ENCODE peak calls at places on chromosomes 16 and 17, in ten cellular contexts. O is lung, K is HFFc6, V is OCI-LY7, I is A172, Y is coronary artery, G is foreskin fibroblast, U is NCI-H1105 treated with DMSO at 0.1 percent for 48 hours, W is epithelial cell of esophagus, E is NCI-H1092. Q is an unnamed sample.
A peak's percentile ranks its signal among the peaks of the same experiment; 100 is the strongest.

GRCh38 chr16:25126820-25127232 is 15.3 kb downstream of the LCMT1 start:
- DNase-seq in V (peak; percentile 35), Y (no peak), G (peak; percentile 85), U (no peak), W (peak; percentile 95), E (no peak), K (peak; percentile 86), I (peak; percentile 90), O (peak; percentile 68), Q (no peak)

GRCh38 chr17:2081564-2081963 is 26.7 kb downstream of the HIC1 start:
- DNase-seq in I (peak; percentile 71), U (no peak), O (no peak), Y (no peak), W (peak; percentile 83), K (peak; percentile 71), E (no peak), V (no peak), G (peak; percentile 66), Q (no peak)

GRCh38 chr17:82157046-82158035 is 55.3 kb downstream of the CCDC57 start:
- DNase-seq in E (no peak), W (no peak), K (no peak), O (no peak), G (no peak), V (no peak), Y (no peak), U (no peak), I (no peak), Q (no peak)

GRCh38 chr16:508884-509736 is 18.4 kb upstream of the CAPN15 start:
- DNase-seq in E (no peak), G (peak; percentile 39), W (no peak), I (no peak), K (no peak), V (no peak), U (no peak), Y (no peak), O (no peak), Q (peak; percentile 55)

GRCh38 chr17:66165537-66166123 is 26.3 kb downstream of the CEP112 start:
- DNase-seq in O (no peak), W (peak; percentile 62), K (peak; percentile 66), V (peak; percentile 59), Y (no peak), I (peak; percentile 61), E (peak; percentile 33), U (peak; percentile 55), G (peak; percentile 78), Q (peak; percentile 14)

GRCh38 chr16:17229131-17229530 is 241.6 kb downstream of the XYLT1 start:
- DNase-seq in U (no peak), V (no peak), W (no peak), E (no peak), K (no peak), Y (no peak), I (no peak), G (no peak), O (no peak), Q (no peak)

GRCh38 chr16:6861136-6861535 is 471.5 kb upstream of the RBFOX1 start:
- DNase-seq in K (no peak), V (no peak), W (no peak), E (no peak), G (no peak), I (no peak), O (no peak), Y (no peak), U (no peak), Q (no peak)

GRCh38 chr16:18059089-18059488 is 277.4 kb downstream of the NPIPA8 start:
- DNase-seq in V (no peak), Y (no peak), I (no peak), K (no peak), E (no peak), G (no peak), O (no peak), U (no peak), W (no peak), Q (no peak)

GRCh38 chr17:14604920-14605599 is 304.2 kb downstream of the HS3ST3B1 start:
- DNase-seq in I (no peak), O (peak; percentile 30), E (no peak), K (no peak), Y (no peak), U (no peak), G (no peak), W (no peak), V (peak; percentile 59), Q (peak; percentile 38)

GRCh38 chr17:38747385-38748328 is 479 bp downstream of the PCGF2 start:
- DNase-seq in W (no peak), V (peak; percentile 70), E (no peak), I (no peak), U (no peak), K (no peak), G (peak; percentile 50), O (no peak), Y (no peak), Q (no peak)

GRCh38 chr16:11755022-11755760 is 12.5 kb upstream of the TXNDC11 start:
- DNase-seq in V (no peak), E (no peak), Y (no peak), K (no peak), I (peak; percentile 11), O (no peak), U (no peak), G (no peak), W (no peak), Q (no peak)

GRCh38 chr16:15613676-15614075 is 29.3 kb downstream of the MARF1 start:
- DNase-seq in I (peak; percentile 8), U (no peak), E (no peak), Y (no peak), W (peak; percentile 81), O (no peak), G (no peak), K (no peak), V (no peak), Q (no peak)

GRCh38 chr17:81184596-81184995 is 18.6 kb upstream of the AATK start:
- DNase-seq in U (no peak), K (no peak), W (no peak), G (no peak), I (no peak), V (no peak), O (no peak), E (no peak), Y (no peak), Q (no peak)

GRCh38 chr16:84044108-84044488 is 1.5 kb upstream of the SLC38A8 start:
- DNase-seq in Y (no peak), G (peak; percentile 59), V (peak; percentile 14), E (no peak), K (peak; percentile 16), I (peak; percentile 59), O (no peak), U (no peak), W (peak; percentile 22), Q (no peak)

GRCh38 chr17:42387663-42388380 is 420 bp downstream of the STAT3 start:
- DNase-seq in G (peak; percentile 40), I (peak; percentile 55), U (peak; percentile 33), E (peak; percentile 45), O (peak; percentile 59), V (peak; percentile 34), Y (peak; percentile 83), K (no peak), W (peak; percentile 78), Q (peak; percentile 23)

GRCh38 chr17:82804442-82805191 is 35.2 kb downstream of the ZNF750 start:
- DNase-seq in U (no peak), K (no peak), I (no peak), W (no peak), G (no peak), V (no peak), Y (peak; percentile 82), E (peak; percentile 12), O (peak; percentile 44), Q (peak; percentile 61)